ENCODE peak calls at places on chromosomes 7 and 10, in four cellular contexts. G, R, F and I are unnamed samples.

GRCh38 chr10:7819126-7819470 is 793 bp downstream of the TAF3 start:
- DNase-seq in G (peak), R (peak), F (no peak), I (peak)

GRCh38 chr7:134502463-134502862 is 24.9 kb upstream of the AKR1B10 start:
- DNase-seq in G (no peak), R (no peak), F (no peak), I (no peak)

GRCh38 chr7:55623617-55624016 is 51.3 kb upstream of the VOPP1 start:
- DNase-seq in G (no peak), R (no peak), F (no peak), I (no peak)

GRCh38 chr10:48608926-48609325 is 4.1 kb upstream of the ARHGAP22 start:
- DNase-seq in G (no peak), R (no peak), F (no peak), I (no peak)

GRCh38 chr7:14071045-14071444 is 81.6 kb upstream of the ETV1 start:
- DNase-seq in G (no peak), R (no peak), F (no peak), I (no peak)

GRCh38 chr7:114026486-114027089 is 107.8 kb upstream of the PPP1R3A start:
- DNase-seq in G (no peak), R (no peak), F (peak), I (peak)

GRCh38 chr7:101598422-101598957 is 30.6 kb downstream of the MYL10 start:
- DNase-seq in G (no peak), R (no peak), F (no peak), I (no peak)

GRCh38 chr7:32670105-32670504 is 174.8 kb downstream of the AVL9 start:
- DNase-seq in G (no peak), R (no peak), F (no peak), I (peak)

GRCh38 chr7:66739953-66740301 is 606 bp upstream of the RABGEF1 start:
- DNase-seq in G (no peak), R (no peak), F (no peak), I (no peak)

GRCh38 chr7:27779873-27780272 is 39.9 kb downstream of the TAX1BP1 start:
- DNase-seq in G (no peak), R (no peak), F (no peak), I (no peak)

GRCh38 chr10:69270990-69271389 is 7.3 kb upstream of the HK1 start:
- DNase-seq in G (no peak), R (no peak), F (no peak), I (no peak)

GRCh38 chr10:31759124-31759798 is 169.4 kb downstream of the ARHGAP12 start:
- DNase-seq in G (peak), R (peak), F (peak), I (no peak)

GRCh38 chr10:80938920-80939319 is 401.2 kb downstream of the SH2D4B start:
- DNase-seq in G (no peak), R (no peak), F (no peak), I (no peak)

GRCh38 chr7:137847418-137848050 is 760 bp upstream of the DGKI start:
- DNase-seq in G (peak), R (peak), F (no peak), I (no peak)

GRCh38 chr10:77513783-77514331 is 123.8 kb downstream of the KCNMA1 start:
- DNase-seq in G (no peak), R (no peak), F (peak), I (no peak)

DNA sequence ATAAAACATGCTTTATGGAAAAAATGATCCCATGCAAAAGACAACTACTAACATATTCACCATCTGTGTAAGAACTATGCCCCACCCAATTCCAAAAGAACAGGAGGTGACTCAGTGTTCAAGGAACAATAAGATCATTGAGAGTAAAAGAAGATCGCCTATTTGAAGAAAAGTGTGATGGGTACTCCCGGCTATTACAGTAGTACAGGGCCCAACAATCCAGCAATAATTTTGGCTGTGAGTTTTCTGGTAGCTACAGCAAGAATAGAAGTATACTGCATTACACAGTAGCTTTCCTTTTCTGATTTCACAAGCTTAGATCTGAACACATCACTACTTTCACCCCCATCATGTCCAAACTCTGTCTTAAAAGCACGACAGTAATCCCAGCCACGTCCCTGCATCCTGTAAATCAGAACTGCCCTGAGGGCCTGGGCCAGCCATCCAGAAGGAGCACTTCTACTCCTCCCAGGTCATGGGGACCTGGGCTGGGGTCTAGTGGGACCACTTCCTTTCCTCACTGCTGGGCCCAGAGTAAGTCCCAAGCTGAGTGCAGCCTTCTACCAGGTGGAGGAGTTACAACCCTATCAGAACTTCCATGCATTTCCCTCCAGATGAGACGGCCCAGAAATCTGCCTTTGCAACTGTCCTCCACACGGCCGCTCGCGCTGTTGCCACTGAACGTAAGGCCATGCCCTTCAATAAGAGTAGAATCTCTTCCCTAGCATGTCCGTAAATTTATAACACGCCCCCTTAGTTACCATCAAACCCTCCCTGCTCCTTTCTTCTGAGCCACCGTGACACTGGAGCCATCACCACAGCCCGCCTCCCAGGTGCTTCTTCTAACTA is 7.9 kb downstream of the ESYT2 start:
- DNase-seq in G (no peak), R (peak), F (no peak), I (peak)
- TF ChIP-seq TEAD4 in G (no peak), R (no peak), F (no peak), I (peak)

GRCh38 chr10:85919358-85920022 is 447.1 kb downstream of the GRID1 start:
- DNase-seq in G (no peak), R (no peak), F (no peak), I (no peak)
- TF ChIP-seq TEAD4 in G (no peak), R (no peak), F (no peak), I (no peak)

GRCh38 chr7:25622716-25623115 is 394.4 kb upstream of the NPVF start:
- DNase-seq in G (no peak), R (no peak), F (no peak), I (no peak)
- TF ChIP-seq TEAD4 in G (no peak), R (no peak), F (no peak), I (no peak)

GRCh38 chr10:72692057-72692891 is at the start of gene MCU:
- DNase-seq in G (peak), R (peak), F (peak), I (peak)
- TF ChIP-seq TEAD4 in G (no peak), R (no peak), F (no peak), I (no peak)

DNA sequence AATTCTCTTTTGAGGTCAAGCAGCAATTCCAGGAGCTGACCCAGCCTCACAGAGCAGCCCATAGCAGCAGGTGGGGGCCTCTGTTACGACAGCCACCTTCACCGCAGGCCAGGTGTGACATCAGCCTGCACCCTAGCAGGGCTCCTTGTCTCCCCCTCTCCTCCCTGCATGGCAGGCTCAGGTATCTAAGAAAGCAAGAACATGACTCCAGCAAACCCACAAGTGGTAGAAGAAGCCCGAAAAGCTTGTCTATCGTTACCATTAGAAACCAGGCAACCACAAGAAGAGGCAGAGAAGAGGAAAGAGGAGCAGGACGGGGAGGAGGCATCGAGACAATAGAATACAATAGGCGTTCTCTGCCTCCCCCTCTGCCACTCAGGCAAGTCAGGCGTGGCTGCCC is 104.0 kb upstream of the PRR15 start:
- DNase-seq in G (no peak), R (no peak), F (no peak), I (no peak)
- TF ChIP-seq TEAD4 in G (no peak), R (no peak), F (no peak), I (no peak)

DNA sequence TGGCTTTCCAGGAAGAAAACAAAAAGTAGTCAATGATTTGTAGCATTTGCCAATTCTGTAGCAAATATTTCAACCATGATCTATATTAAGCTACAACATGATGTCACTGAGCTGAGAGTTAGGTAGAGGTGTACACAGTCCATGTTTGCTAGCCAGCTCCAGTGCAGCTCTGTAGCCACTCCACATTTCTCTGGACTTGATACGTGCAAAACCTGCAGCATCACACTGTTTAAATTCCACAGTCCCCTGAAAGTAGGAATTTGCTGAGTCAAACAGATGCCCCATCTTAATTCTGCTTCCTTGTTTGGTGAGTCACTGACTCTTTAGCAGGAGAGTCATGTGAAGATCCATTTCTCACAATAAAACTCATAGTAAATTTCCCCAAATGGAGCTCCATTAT is 89.8 kb upstream of the LRRTM3 start:
- DNase-seq in G (no peak), R (no peak), F (no peak), I (no peak)
- TF ChIP-seq TEAD4 in G (no peak), R (no peak), F (peak), I (no peak)

GRCh38 chr10:114541081-114541833 is 116.8 kb downstream of the ABLIM1 start:
- DNase-seq in G (no peak), R (no peak), F (no peak), I (no peak)
- TF ChIP-seq TEAD4 in G (no peak), R (no peak), F (no peak), I (no peak)

GRCh38 chr10:12259988-12260387 is 64.0 kb downstream of the CDC123 start:
- DNase-seq in G (no peak), R (no peak), F (no peak), I (no peak)

GRCh38 chr10:12262278-12262981 is 66.4 kb downstream of the CDC123 start:
- DNase-seq in G (no peak), R (no peak), F (no peak), I (no peak)

DNA sequence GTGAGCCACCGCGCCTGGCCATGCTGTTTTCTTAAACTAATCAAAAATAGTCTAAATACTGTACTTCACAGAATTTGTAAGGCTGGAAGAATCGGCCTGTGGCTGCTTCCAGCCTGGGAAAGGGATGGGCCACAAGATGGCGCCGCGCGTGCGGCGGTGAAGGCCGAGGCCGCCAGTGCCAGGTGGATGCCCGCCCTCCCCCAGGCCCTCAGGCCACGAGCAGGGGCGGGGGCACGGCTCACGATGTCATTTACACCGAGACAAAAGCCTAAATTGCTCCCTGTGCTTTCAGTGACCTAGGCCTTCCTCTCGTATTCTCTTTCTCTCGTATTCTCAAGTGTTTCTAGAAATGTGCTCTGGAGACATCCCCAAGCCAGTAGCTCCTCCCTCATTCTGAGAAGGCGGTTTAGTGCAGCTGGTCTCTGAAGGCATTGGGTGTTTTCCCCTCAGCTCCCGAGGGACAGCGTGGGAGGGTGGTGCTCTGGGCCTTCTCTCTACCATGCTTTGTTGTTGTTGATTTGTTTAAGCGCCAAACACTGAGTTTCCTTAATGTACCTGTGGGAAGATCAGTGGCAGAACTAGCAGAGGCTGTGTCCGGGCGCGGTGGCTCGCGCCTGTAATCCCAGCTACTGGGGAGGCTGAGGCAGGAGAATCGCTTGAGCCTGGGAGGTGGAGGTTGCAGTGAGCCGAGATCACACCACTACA is 68.4 kb downstream of the CDC123 start:
- DNase-seq in G (peak), R (peak), F (peak), I (peak)
- TF ChIP-seq TEAD4 in G (no peak), R (no peak), F (no peak), I (no peak)

DNA sequence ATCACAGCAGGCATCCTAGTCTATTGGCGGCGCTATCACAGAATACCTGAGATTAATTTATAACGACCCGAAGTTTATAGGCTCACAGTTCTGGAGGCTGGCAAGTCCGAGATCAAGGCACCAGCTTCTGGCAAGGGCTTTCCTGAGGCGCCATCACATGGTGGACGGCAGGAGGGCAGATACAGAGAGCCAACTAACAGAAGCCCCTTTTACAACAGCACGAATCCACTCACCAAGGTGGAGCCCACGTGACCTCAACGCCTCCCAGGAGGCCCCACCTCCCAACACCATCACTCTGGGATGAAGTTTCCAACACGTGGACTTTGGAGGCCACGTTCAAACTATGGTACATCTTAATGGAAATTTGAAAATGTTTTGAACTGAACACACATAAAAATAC is 255.3 kb downstream of the ELFN1 start:
- DNase-seq in G (peak), R (no peak), F (no peak), I (peak)
- TF ChIP-seq TEAD4 in G (no peak), R (no peak), F (no peak), I (no peak)

GRCh38 chr7:64883113-64883905 is 19.8 kb upstream of the ZNF273 start:
- DNase-seq in G (no peak), R (no peak), F (peak), I (no peak)
- TF ChIP-seq TEAD4 in G (no peak), R (no peak), F (no peak), I (no peak)